ENCODE peak calls at places on chromosomes 11 and 22, in nine cellular contexts. D is H9, Q is Calu3, W is GM12878, E is PC-3, I is GM13977, P is HFFc6, R is heart right ventricle, J is astrocyte of the spinal cord. V is an unnamed sample.

GRCh38 chr11:96149743-96150555 is 193.0 kb downstream of the MAML2 start:
- DNase-seq in D (no peak), Q (no peak), W (no peak), E (peak), I (no peak), P (peak), R (no peak), J (peak), V (no peak)

GRCh38 chr11:66418168-66418985 is 2.5 kb upstream of the NPAS4 start:
- DNase-seq in D (peak), Q (peak), W (peak), E (peak), I (peak), P (peak), R (peak), J (peak), V (peak)

GRCh38 chr22:42549329-42550060 is 4.3 kb upstream of the SERHL2 start:
- DNase-seq in D (no peak), Q (no peak), W (no peak), E (no peak), I (no peak), P (no peak), R (no peak), J (no peak), V (no peak)

GRCh38 chr11:125773516-125773915 is 5.1 kb downstream of the PATE2 start:
- DNase-seq in D (no peak), Q (no peak), W (no peak), E (no peak), I (no peak), P (peak), R (no peak), J (no peak), V (no peak)

GRCh38 chr22:43566021-43566420 is 154.2 kb downstream of the MPPED1 start:
- DNase-seq in D (no peak), Q (no peak), W (no peak), E (no peak), I (no peak), P (no peak), R (no peak), J (no peak), V (no peak)

GRCh38 chr22:31378123-31378522 is 21.3 kb upstream of the DRG1 start:
- DNase-seq in D (no peak), Q (no peak), W (no peak), E (no peak), I (no peak), P (no peak), R (peak), J (no peak), V (no peak)

GRCh38 chr11:9099617-9100016 is 8.2 kb upstream of the SCUBE2 start:
- DNase-seq in D (no peak), Q (no peak), W (no peak), E (no peak), I (no peak), P (no peak), R (no peak), J (no peak), V (no peak)

GRCh38 chr11:64086263-64086938 is 50.7 kb downstream of the FLRT1 start:
- DNase-seq in D (no peak), Q (no peak), W (no peak), E (no peak), I (no peak), P (no peak), R (peak), J (no peak), V (no peak)

GRCh38 chr22:47600281-47600680 is 837.8 kb downstream of the TBC1D22A start:
- DNase-seq in D (no peak), Q (no peak), W (no peak), E (no peak), I (no peak), P (no peak), R (no peak), J (no peak), V (no peak)

GRCh38 chr22:27720860-27721259 is 80.7 kb downstream of the MN1 start:
- DNase-seq in D (no peak), Q (no peak), W (no peak), E (no peak), I (no peak), P (no peak), R (no peak), J (no peak), V (no peak)

GRCh38 chr11:59573216-59573615 is 42.4 kb downstream of the OSBP start:
- DNase-seq in D (no peak), Q (no peak), W (no peak), E (peak), I (no peak), P (peak), R (no peak), J (peak), V (no peak)

GRCh38 chr11:109983358-109983757 is 109.8 kb upstream of the ZC3H12C start:
- DNase-seq in D (no peak), Q (no peak), W (no peak), E (no peak), I (no peak), P (no peak), R (no peak), J (no peak), V (no peak)

GRCh38 chr11:115916596-115916995 is 412.4 kb upstream of the CADM1 start:
- DNase-seq in D (no peak), Q (no peak), W (no peak), E (no peak), I (no peak), P (no peak), R (no peak), J (no peak), V (no peak)

DNA sequence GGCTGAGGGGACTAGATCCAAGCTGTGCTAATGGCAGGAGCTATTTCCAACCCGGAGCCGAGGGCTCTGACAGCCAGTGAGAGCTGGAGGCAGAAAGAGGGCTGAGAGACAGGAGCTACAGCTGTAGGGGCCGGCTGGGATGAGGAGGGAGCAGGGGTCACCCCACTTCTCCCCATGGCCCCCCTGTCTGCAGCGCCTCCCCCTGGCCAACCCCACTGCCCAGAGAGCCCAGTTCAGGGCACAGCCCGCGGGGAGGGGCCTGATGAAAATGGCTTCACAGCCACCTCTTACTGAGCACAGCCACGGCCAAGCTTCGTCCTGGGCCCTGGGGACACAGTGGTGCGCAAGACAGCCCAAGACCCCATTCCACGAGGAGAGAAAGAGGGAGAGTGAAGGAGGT is 27.9 kb downstream of the RPL3 start:
- DNase-seq in D (peak), Q (no peak), W (no peak), E (no peak), I (no peak), P (no peak), R (no peak), J (no peak), V (no peak)
- TF ChIP-seq CTCF in D (peak), Q (peak), W (no peak), E (peak), I (peak), P (peak), R (no peak), J (no peak), V (no peak)

GRCh38 chr22:21591695-21592094 is 24.2 kb downstream of the UBE2L3 start:
- DNase-seq in D (no peak), Q (no peak), W (no peak), E (peak), I (no peak), P (no peak), R (peak), J (no peak), V (no peak)

GRCh38 chr22:21594865-21595452 is 27.4 kb downstream of the UBE2L3 start:
- DNase-seq in D (no peak), Q (no peak), W (no peak), E (no peak), I (no peak), P (no peak), R (no peak), J (no peak), V (no peak)

GRCh38 chr22:21592422-21592821 is 24.9 kb downstream of the UBE2L3 start:
- DNase-seq in D (no peak), Q (no peak), W (no peak), E (no peak), I (no peak), P (no peak), R (no peak), J (no peak), V (no peak)

GRCh38 chr22:21590809-21591641 is 23.5 kb downstream of the UBE2L3 start:
- DNase-seq in D (no peak), Q (no peak), W (no peak), E (no peak), I (no peak), P (no peak), R (no peak), J (no peak), V (no peak)

DNA sequence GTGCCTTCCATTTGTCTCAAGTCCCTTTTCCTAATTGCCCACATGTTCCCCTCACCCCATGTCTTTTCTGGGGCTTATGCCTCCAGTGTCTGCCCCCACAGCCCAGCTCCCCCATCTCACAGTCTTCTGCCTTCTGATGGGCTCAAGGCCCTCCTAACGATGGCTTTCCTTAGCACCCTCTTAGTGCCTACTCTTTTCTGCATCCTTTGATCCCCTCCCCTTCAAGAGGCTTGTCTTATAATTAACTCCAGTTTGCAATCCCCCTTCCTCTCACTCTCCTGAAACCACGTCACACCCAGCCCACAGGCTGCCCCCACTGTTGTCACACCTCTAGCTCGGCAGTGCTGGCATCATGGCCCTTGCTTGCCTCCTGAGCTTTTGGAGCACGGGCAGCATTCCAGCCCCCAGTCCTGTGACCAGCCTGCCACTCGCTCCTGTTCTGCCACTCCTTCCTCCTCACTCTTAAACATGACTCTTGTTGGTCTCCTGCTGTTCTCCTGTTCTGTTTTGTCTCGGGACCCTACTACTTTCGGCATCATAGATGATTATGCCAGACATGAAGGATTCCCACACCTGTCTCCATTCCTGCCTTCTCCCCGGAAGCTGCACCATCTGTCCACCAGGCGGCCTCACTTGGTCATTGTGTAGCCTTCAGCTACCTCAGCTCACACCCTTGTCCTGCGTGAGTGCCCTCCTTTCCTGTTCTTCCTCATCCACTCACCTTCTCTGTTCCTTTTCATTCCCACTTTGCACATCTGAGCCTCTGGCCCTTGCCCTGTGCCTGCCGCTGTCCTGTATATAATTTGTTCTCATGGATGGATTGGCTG is 26.1 kb downstream of the UBE2L3 start:
- DNase-seq in D (peak), Q (peak), W (no peak), E (peak), I (no peak), P (no peak), R (peak), J (no peak), V (no peak)
- TF ChIP-seq CTCF in D (peak), Q (peak), W (peak), E (peak), I (peak), P (peak), R (peak), J (peak), V (no peak)

GRCh38 chr11:25734592-25735211 is 597.2 kb upstream of the ANO3 start:
- DNase-seq in D (no peak), Q (peak), W (no peak), E (peak), I (no peak), P (no peak), R (no peak), J (peak), V (no peak)
- TF ChIP-seq CTCF in D (peak), Q (peak), W (peak), E (peak), I (peak), P (peak), R (peak), J (peak), V (peak)

GRCh38 chr11:131691558-131692041 is 321.2 kb downstream of the NTM start:
- DNase-seq in D (peak), Q (no peak), W (no peak), E (peak), I (peak), P (no peak), R (no peak), J (no peak), V (peak)
- TF ChIP-seq CTCF in D (peak), Q (no peak), W (peak), E (peak), I (peak), P (peak), R (peak), J (peak), V (peak)

V was measured in mesothelial cell of epicardium.